ENCODE peak calls at places on chromosomes 12 and 14, in ten cellular contexts. U is lower leg skin, O is NB4, D is foreskin fibroblast, E is fibroblast of lung, H is Caco-2, W is bronchial epithelial cell, B is left ventricle myocardium inferior, X is heart right ventricle, Z is GM12864. P is an unnamed sample.

GRCh38 chr14:23562822-23563472 is 4.6 kb downstream of the AP1G2 start:
- DNase-seq in W (peak), Z (no peak), O (peak), D (peak), U (no peak), E (peak), X (no peak), B (peak), H (peak), P (peak)

GRCh38 chr12:108826115-108826806 is 31.1 kb downstream of the SSH1 start:
- DNase-seq in W (no peak), X (peak), E (peak), B (peak), O (peak), H (no peak), U (peak), D (peak), Z (no peak), P (no peak)

GRCh38 chr12:112836736-112837628 is 45.4 kb downstream of the RPH3A start:
- DNase-seq in D (peak), B (no peak), O (no peak), U (no peak), E (no peak), Z (no peak), W (peak), X (no peak), H (no peak), P (no peak)

GRCh38 chr14:26286806-26287205 is 311.0 kb downstream of the NOVA1 start:
- DNase-seq in W (peak), Z (no peak), U (no peak), D (no peak), O (no peak), X (no peak), B (no peak), H (no peak), E (no peak), P (no peak)

GRCh38 chr14:52417139-52417538 is 103.0 kb downstream of the PTGER2 start:
- DNase-seq in Z (no peak), O (no peak), H (no peak), X (no peak), U (no peak), W (no peak), E (no peak), D (no peak), B (no peak), P (no peak)

GRCh38 chr12:100197486-100197885 is 3.1 kb upstream of the ACTR6 start:
- DNase-seq in O (no peak), H (no peak), D (no peak), E (no peak), U (no peak), B (no peak), X (no peak), Z (no peak), W (peak), P (no peak)

GRCh38 chr14:70624972-70625371 is 16.7 kb upstream of the TTC9 start:
- DNase-seq in H (no peak), U (no peak), E (peak), W (no peak), X (no peak), O (no peak), B (no peak), Z (no peak), D (no peak), P (no peak)

GRCh38 chr12:46908236-46908935 is 82.6 kb upstream of the SLC38A4 start:
- DNase-seq in H (no peak), O (no peak), W (peak), U (no peak), D (peak), E (peak), Z (no peak), B (no peak), X (no peak), P (no peak)

GRCh38 chr14:61456720-61457119 is 135.3 kb downstream of the PRKCH start:
- DNase-seq in H (peak), X (peak), Z (no peak), D (peak), O (peak), E (peak), U (peak), W (peak), B (peak), P (peak)

DNA sequence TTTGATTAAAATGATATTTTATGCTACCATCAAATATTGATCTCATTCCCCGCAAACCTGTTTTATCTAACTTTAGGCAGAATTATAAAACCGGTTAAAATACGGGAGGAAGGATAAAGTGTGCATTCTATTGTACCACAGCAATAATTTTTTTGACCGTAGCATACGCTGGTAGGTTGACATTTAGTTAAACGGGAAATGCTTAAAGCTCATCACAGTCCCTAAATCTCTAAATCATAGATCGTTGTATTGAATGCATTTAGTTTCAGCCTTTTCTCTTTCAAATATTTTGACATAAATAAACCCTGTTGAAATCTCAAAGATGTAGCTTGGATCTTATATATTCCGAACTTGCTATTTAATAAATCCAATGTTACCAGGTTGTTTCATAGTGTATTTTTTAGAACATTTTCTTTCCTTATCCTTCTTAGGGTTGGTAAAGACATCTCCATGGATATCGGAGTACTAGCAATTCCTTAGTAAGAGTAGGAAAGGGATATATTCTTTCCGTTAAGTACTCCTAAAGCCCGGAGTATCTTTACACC is 811 bp downstream of the CLEC2B start:
- DNase-seq in X (no peak), Z (no peak), W (no peak), H (no peak), E (no peak), B (no peak), U (no peak), D (no peak), O (no peak), P (peak)
- H3K4me3 ChIP-seq in X (peak), Z (peak), W (no peak), H (no peak), E (peak), B (peak), U (peak), D (peak), O (peak), P (peak)

GRCh38 chr12:73935817-73936216 is 601.8 kb upstream of the ATXN7L3B start:
- DNase-seq in B (no peak), U (no peak), O (peak), Z (no peak), X (no peak), W (peak), E (no peak), H (no peak), D (no peak), P (no peak)
- TF ChIP-seq CTCF in B (no peak), U (no peak), O (no peak), Z (no peak), X (no peak), W (peak), E (no peak), H (peak), D (no peak), P (no peak)

GRCh38 chr12:83015390-83016225 is 328.9 kb downstream of the TMTC2 start:
- DNase-seq in W (no peak), H (no peak), O (peak), D (peak), X (no peak), E (peak), B (no peak), U (no peak), Z (no peak), P (no peak)
- H3K4me3 ChIP-seq in W (no peak), H (no peak), O (no peak), D (peak), X (peak), E (peak), B (peak), U (no peak), Z (no peak), P (no peak)

DNA sequence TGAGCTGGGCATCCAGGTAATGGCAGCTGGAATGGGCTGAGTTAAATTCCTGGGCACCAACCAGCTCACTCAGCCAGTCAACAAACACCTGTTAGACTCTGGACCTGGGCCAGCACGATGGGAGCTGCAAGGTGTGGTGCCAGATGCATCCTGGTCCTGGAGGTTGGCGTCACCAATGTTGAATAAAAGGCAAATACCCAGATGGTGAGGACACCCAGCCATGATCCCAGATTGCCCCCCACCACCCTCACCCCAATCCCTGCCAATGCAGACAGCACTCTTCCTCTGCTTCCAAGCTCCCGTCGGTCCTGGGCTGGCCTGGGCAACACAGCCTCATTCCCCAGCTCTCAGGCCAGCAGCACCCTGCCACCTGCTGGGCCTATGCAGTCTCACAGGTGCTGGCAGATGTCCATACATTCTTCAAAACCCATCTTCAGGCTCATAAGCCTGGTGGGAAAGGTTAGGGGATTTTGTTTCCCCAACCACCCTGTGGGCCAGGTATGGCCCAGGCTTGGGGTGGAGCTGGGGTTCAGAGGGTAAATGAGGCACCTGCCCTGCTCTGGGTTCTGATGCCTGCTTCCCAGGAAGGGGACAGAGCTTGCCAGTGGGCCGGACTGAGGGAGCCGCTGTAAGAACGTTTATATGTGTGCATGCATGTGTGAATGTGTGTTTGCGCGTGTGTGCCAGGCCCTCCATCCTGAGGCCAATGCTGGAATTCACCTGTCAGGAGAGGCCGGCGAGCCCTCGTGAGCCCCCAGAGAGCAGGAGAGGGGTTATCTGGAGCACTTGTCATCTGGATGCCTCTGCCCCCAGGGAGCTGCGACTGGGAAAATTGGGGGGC is 58.0 kb downstream of the LGMN start:
- DNase-seq in D (peak), E (peak), B (no peak), U (no peak), X (no peak), W (peak), Z (no peak), O (peak), H (no peak), P (peak)
- TF ChIP-seq CTCF in D (peak), E (peak), B (peak), U (no peak), X (peak), W (peak), Z (peak), O (peak), H (peak), P (peak)

DNA sequence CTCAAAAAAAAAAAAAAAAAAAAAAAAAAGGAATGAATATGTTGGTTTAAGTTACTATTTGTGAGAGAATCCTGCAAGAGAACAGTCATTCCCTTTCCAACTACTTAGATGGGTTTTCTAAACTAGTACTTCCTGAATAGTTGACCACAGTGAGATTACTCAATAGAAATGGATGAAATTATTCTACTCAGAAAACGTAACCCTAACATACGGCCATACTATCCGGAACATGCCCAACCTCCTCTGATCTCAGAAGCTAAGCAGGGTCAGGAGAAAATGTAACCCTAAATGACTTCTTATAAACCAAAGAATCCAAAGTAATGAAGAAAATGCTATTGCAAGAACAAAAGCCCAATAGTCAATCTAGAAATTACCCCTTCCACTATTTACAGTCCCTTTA is 4.3 kb downstream of the KANSL2 start:
- DNase-seq in H (no peak), O (peak), X (no peak), D (no peak), Z (no peak), E (no peak), U (no peak), W (no peak), B (no peak), P (no peak)
- H3K4me3 ChIP-seq in H (no peak), O (peak), X (no peak), D (no peak), Z (no peak), E (no peak), U (no peak), W (no peak), B (no peak), P (no peak)

GRCh38 chr12:53481957-53482586 is 17.2 kb downstream of the MAP3K12 start:
- DNase-seq in Z (no peak), O (peak), W (no peak), D (no peak), H (peak), X (no peak), E (no peak), U (no peak), B (no peak), P (peak)
- TF ChIP-seq CTCF in Z (peak), O (peak), W (peak), D (peak), H (peak), X (no peak), E (no peak), U (no peak), B (peak), P (peak)

GRCh38 chr14:72503696-72504368 is 390.1 kb downstream of the DPF3 start:
- DNase-seq in O (no peak), U (no peak), X (no peak), Z (no peak), W (peak), D (no peak), H (no peak), B (no peak), E (peak), P (no peak)
- H3K4me3 ChIP-seq in O (no peak), U (no peak), X (no peak), Z (no peak), W (no peak), D (no peak), H (no peak), B (no peak), E (no peak), P (no peak)

DNA sequence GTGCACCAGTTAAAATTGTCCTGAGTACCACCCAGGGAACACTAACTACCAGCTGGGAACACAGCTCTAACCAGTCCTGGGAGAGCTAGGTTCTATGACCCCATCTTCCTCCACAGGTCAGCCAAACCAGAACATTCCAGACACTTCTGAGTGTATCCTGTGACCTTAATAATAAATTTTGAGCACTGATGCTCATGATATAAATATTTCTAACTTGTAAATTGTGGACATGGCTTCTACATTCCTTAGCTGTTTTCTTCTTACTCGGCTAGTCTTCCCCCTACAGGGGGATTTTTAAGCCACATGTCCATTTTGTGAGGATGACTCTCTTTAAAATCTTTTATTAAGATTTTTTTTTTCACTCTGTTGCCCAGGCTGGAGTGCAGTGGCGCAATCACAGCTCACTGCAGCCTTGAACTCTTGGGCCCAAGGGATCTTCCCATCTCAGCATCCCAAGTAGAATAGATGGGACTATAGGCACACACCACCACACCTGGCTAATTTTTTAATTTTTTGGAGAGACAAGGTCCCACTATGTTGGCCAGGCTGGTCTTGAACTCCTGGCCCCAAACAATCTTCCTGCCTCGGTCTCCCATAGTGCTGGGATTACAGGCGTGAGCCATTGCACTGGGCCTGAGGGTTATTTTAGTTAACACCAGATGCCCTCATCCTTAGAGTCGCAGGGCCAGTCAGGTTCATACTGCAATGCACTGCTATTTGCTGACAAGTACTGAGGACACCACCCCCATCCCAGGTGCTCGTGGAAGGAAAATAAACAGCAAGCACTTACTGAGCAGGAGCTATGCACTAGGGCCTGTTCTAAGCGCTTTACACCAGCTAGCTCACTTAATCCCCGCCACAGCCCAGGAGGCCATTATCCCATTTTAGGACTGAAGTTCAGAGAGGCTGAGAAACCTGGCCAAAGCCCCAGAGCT is 142.6 kb upstream of the NCOR2 start:
- DNase-seq in W (no peak), E (peak), D (peak), O (no peak), X (no peak), B (no peak), U (no peak), H (no peak), Z (no peak), P (no peak)
- TF ChIP-seq CTCF in W (no peak), E (peak), D (peak), O (no peak), X (no peak), B (no peak), U (no peak), H (no peak), Z (no peak), P (no peak)

GRCh38 chr12:104638218-104638617 is 181.5 kb downstream of the CHST11 start:
- DNase-seq in E (no peak), U (no peak), Z (no peak), B (no peak), D (no peak), X (no peak), W (no peak), H (no peak), O (no peak), P (no peak)

GRCh38 chr12:104641862-104642261 is 185.1 kb downstream of the CHST11 start:
- DNase-seq in H (no peak), U (peak), W (no peak), Z (peak), D (no peak), X (no peak), O (peak), B (no peak), E (no peak), P (peak)

GRCh38 chr12:104643921-104644669 is 187.3 kb downstream of the CHST11 start:
- DNase-seq in Z (peak), E (no peak), H (no peak), O (no peak), D (no peak), W (no peak), U (peak), X (no peak), B (peak), P (peak)

GRCh38 chr12:104638760-104639319 is 182.1 kb downstream of the CHST11 start:
- DNase-seq in D (no peak), E (no peak), H (no peak), B (no peak), Z (no peak), X (no peak), O (no peak), W (no peak), U (no peak), P (no peak)

DNA sequence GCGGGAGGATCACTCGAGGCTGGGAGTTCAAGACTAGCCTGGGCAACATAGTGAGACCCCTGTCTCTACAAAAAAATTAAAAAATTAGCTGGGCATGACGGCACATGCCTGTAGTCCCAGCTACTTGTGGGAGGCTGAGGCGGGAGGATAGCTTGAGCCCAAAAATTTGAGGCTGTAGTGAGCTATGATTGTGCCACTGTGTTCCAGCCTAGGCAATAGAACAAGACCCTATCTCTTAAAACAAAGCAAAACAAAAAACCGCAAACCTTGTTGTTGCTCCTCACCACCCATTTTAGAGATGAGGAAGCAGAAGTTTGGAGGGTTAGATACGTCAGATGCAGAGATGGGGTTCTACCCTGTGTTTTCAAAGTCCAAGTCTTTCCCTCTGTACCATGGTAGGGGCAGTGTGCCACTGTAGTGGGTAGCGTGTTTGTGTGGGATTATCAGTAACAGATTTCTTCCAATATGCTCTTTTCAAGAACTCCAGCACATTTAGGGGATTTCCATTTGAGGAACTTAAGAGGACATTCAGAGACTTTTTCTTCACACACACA is 186.4 kb downstream of the CHST11 start:
- DNase-seq in U (no peak), E (no peak), O (no peak), X (no peak), B (no peak), W (no peak), Z (peak), D (no peak), H (no peak), P (peak)
- H3K4me3 ChIP-seq in U (no peak), E (no peak), O (no peak), X (no peak), B (no peak), W (no peak), Z (no peak), D (no peak), H (no peak), P (peak)

P was measured in GM12865.